ENCODE peak calls at places on chromosomes 5 and 9, in four cellular contexts. B is OCI-LY7, Q is AG10803, U is cardiac fibroblast. P is an unnamed sample.
A peak's percentile ranks its signal among the peaks of the same experiment; 100 is the strongest.

GRCh38 chr5:158874343-158874742 is 225.4 kb downstream of the EBF1 start:
- DNase-seq in B (no peak), Q (no peak), U (no peak), P (no peak)

GRCh38 chr5:76733049-76733417 is 17.1 kb downstream of the F2R start:
- DNase-seq in B (no peak), Q (no peak), U (no peak), P (no peak)

GRCh38 chr5:14114615-14115251 is 28.4 kb upstream of the TRIO start:
- DNase-seq in B (no peak), Q (no peak), U (no peak), P (no peak)

GRCh38 chr5:54030981-54031380 is 279.4 kb downstream of the ARL15 start:
- DNase-seq in B (no peak), Q (no peak), U (no peak), P (no peak)

GRCh38 chr9:132739705-132740310 is 69.5 kb downstream of the GTF3C4 start:
- DNase-seq in B (no peak), Q (no peak), U (no peak), P (no peak)

GRCh38 chr5:145780961-145781360 is 54.2 kb downstream of the PRELID2 start:
- DNase-seq in B (no peak), Q (no peak), U (no peak), P (no peak)

GRCh38 chr5:149855371-149855770 is 89.2 kb downstream of the PDE6A start:
- DNase-seq in B (no peak), Q (no peak), U (no peak), P (no peak)

GRCh38 chr5:118043531-118043930 is 944.8 kb downstream of the DTWD2 start:
- DNase-seq in B (no peak), Q (no peak), U (no peak), P (no peak)

GRCh38 chr5:77881528-77881927 is 105.4 kb upstream of the TBCA start:
- DNase-seq in B (no peak), Q (no peak), U (peak; percentile 33), P (peak; percentile 24)

GRCh38 chr5:6843335-6843734 is 130.1 kb downstream of the TENT4A start:
- DNase-seq in B (no peak), Q (no peak), U (no peak), P (no peak)

GRCh38 chr9:91315191-91315590 is 46.5 kb downstream of the AUH start:
- DNase-seq in B (no peak), Q (no peak), U (no peak), P (no peak)

GRCh38 chr9:115640887-115641286 is 512.7 kb upstream of the PAPPA start:
- DNase-seq in B (no peak), Q (peak; percentile 88), U (peak; percentile 95), P (peak; percentile 76)

GRCh38 chr9:115636596-115636995 is 517.0 kb upstream of the PAPPA start:
- DNase-seq in B (no peak), Q (no peak), U (no peak), P (no peak)

GRCh38 chr9:115635680-115636383 is 517.8 kb upstream of the PAPPA start:
- DNase-seq in B (no peak), Q (no peak), U (no peak), P (no peak)

GRCh38 chr9:115633099-115633498 is 515.1 kb upstream of the TNC start:
- DNase-seq in B (no peak), Q (peak; percentile 93), U (peak; percentile 68), P (peak; percentile 69)

DNA sequence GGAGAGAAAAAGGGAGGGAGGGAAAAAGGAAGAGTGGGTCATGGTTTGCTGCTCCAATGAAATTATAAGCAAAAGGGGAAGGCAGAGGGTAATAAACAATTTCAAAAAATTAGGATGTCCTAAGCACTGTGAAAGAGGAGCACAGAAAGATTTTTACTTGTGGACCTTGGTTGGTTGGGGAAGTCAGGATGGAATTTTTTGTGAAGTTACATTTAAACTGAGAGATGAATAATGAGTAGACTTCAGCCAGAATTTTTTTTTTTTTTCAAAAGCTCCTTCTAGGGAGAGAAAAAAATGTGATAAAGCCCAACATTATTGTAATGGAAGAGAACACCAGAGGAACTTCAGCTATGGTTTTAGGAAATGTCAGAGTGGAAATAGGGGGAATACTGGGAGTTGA is 515.9 kb upstream of the PAPPA start:
- DNase-seq in B (no peak), Q (peak; percentile 39), U (no peak), P (no peak)
- TF ChIP-seq CTCF in B (no peak), Q (no peak), U (no peak), P (no peak)

GRCh38 chr9:79403495-79403894 is 168.3 kb upstream of the TLE4 start:
- DNase-seq in B (no peak), Q (no peak), U (no peak), P (no peak)
- H3K4me3 ChIP-seq in B (no peak overlapping the region), Q (no peak overlapping the region), U (no peak overlapping the region), P (no peak overlapping the region)

GRCh38 chr9:12818431-12819000 is 43.7 kb downstream of the LURAP1L start:
- DNase-seq in B (no peak), Q (peak; percentile 93), U (peak; percentile 45), P (peak; percentile 73)
- TF ChIP-seq CTCF in B (no peak), Q (peak; percentile 61), U (no peak), P (peak; percentile 53)

GRCh38 chr5:470961-471749 is 28.2 kb downstream of the EXOC3 start:
- DNase-seq in B (no peak), Q (no peak), U (no peak), P (no peak)
- H3K4me3 ChIP-seq in B (peak overlapping the region; percentile 76), Q (peak overlapping the region; percentile 13), U (no peak overlapping the region), P (no peak overlapping the region)